ENCODE peak calls at places on chromosomes 7 and 10, in five cellular contexts. L is GM23248, B is astrocyte, Z is neural progenitor cell, R is IMR-90. O is an unnamed sample. For H4K20me1, the result is how much of the 10 kb centered on the place peaks cover.

GRCh38 chr10:49072166-49072885 is 43.0 kb downstream of the VSTM4 start:
- DNase-seq in L (no peak), B (no peak), Z (no peak), R (no peak), O (no peak)

GRCh38 chr7:55246181-55246580 is 119.0 kb upstream of the LANCL2 start:
- DNase-seq in L (peak), B (peak), Z (no peak), R (peak), O (no peak)

GRCh38 chr10:97531401-97531985 is 32.8 kb downstream of the UBTD1 start:
- DNase-seq in L (peak), B (peak), Z (no peak), R (peak), O (no peak)

GRCh38 chr10:5274795-5275194 is 78.2 kb downstream of the AKR1C4 start:
- DNase-seq in L (no peak), B (no peak), Z (no peak), R (no peak), O (no peak)

GRCh38 chr7:54839538-54840213 is 80.7 kb upstream of the SEC61G start:
- DNase-seq in L (peak), B (peak), Z (peak), R (peak), O (no peak)

GRCh38 chr7:98456851-98457250 is 56.0 kb upstream of the BAIAP2L1 start:
- DNase-seq in L (no peak), B (no peak), Z (no peak), R (no peak), O (no peak)

GRCh38 chr10:5589963-5590511 is 65.3 kb downstream of the CALML3 start:
- DNase-seq in L (peak), B (peak), Z (no peak), R (peak), O (no peak)

GRCh38 chr10:114042895-114043531 is 653 bp upstream of the ADRB1 start:
- DNase-seq in L (peak), B (peak), Z (peak), R (peak), O (peak)

GRCh38 chr10:118101501-118101900 is 54.8 kb upstream of the RAB11FIP2 start:
- DNase-seq in L (peak), B (peak), Z (no peak), R (no peak), O (no peak)

GRCh38 chr7:128796325-128796724 is 4.6 kb downstream of the CCDC136 start:
- DNase-seq in L (peak), B (peak), Z (no peak), R (peak), O (no peak)

GRCh38 chr10:10803273-10803672 is 214.4 kb upstream of the CELF2 start:
- DNase-seq in L (peak), B (no peak), Z (no peak), R (no peak), O (no peak)

GRCh38 chr7:69775231-69775771 is 177.0 kb downstream of the AUTS2 start:
- DNase-seq in L (peak), B (peak), Z (no peak), R (no peak), O (no peak)

GRCh38 chr7:112550468-112551060 is 69.8 kb downstream of the LSMEM1 start:
- DNase-seq in L (peak), B (peak), Z (peak), R (peak), O (peak)

GRCh38 chr10:61937631-61938284 is 36.3 kb downstream of the ARID5B start:
- DNase-seq in L (peak), B (peak), Z (no peak), R (peak), O (no peak)

GRCh38 chr10:128869101-128869712 is 597.8 kb upstream of the MGMT start:
- DNase-seq in L (no peak), B (no peak), Z (no peak), R (no peak), O (no peak)

GRCh38 chr7:29194206-29194593 is 375 bp upstream of the CHN2 start:
- DNase-seq in L (peak), B (no peak), Z (peak), R (no peak), O (peak)

GRCh38 chr7:150448789-150449147 is 1.7 kb upstream of the GIMAP8 start:
- DNase-seq in L (peak), B (peak), Z (peak), R (peak), O (peak)

GRCh38 chr10:106167946-106168345 is 996.6 kb downstream of the SORCS1 start:
- DNase-seq in L (no peak), B (no peak), Z (no peak), R (no peak), O (no peak)

GRCh38 chr7:22900101-22900500 is 77.5 kb upstream of the TOMM7 start:
- DNase-seq in L (no peak), B (no peak), Z (no peak), R (no peak), O (no peak)

GRCh38 chr7:155685070-155685790 is 40.8 kb downstream of the RBM33 start:
- DNase-seq in L (no peak), B (peak), Z (no peak), R (no peak), O (peak)

GRCh38 chr7:88306590-88307048 is at the start of gene STEAP4:
- DNase-seq in L (peak), B (peak), Z (peak), R (peak), O (no peak)

GRCh38 chr10:28984431-28984830 is 304.4 kb upstream of the LYZL1 start:
- DNase-seq in L (peak), B (peak), Z (no peak), R (peak), O (peak)

GRCh38 chr10:132632851-132633684 is 95.5 kb downstream of the INPP5A start:
- DNase-seq in L (peak), B (peak), Z (no peak), R (peak), O (no peak)

GRCh38 chr10:116878123-116878522 is 28.8 kb downstream of the ENO4 start:
- DNase-seq in L (no peak), B (no peak), Z (no peak), R (no peak), O (no peak)

GRCh38 chr7:101017099-101017777 is 2.6 kb upstream of the MUC17 start:
- DNase-seq in L (peak), B (peak), Z (peak), R (peak), O (peak)

GRCh38 chr10:1194161-1194560 is 138.0 kb downstream of the WDR37 start:
- DNase-seq in L (no peak), B (no peak), Z (no peak), R (no peak), O (no peak)

GRCh38 chr7:7709263-7709662 is 9.1 kb downstream of the RPA3 start:
- DNase-seq in L (no peak), B (no peak), Z (peak), R (no peak), O (no peak)

GRCh38 chr7:75776295-75776971 is 4.4 kb upstream of the CCL26 start:
- DNase-seq in L (peak), B (peak), Z (no peak), R (peak), O (peak)

GRCh38 chr7:33917661-33918060 is 12.3 kb downstream of the BMPER start:
- DNase-seq in L (no peak), B (no peak), Z (no peak), R (no peak), O (no peak)

GRCh38 chr10:79056736-79057391 is 11.9 kb upstream of the ZMIZ1 start:
- DNase-seq in L (no peak), B (no peak), Z (peak), R (no peak), O (no peak)

GRCh38 chr7:28168393-28169158 is 12.0 kb downstream of the JAZF1 start:
- DNase-seq in L (peak), B (no peak), Z (no peak), R (peak), O (no peak)

GRCh38 chr10:79981673-79982485 is 33.0 kb upstream of the SFTPD start:
- DNase-seq in L (peak), B (peak), Z (peak), R (peak), O (no peak)

GRCh38 chr7:114225784-114226183 is 188.8 kb upstream of the FOXP2 start:
- DNase-seq in L (no peak), B (no peak), Z (no peak), R (no peak), O (no peak)

GRCh38 chr10:670990-671389 is 18.5 kb downstream of the DIP2C start:
- DNase-seq in L (no peak), B (no peak), Z (no peak), R (no peak), O (no peak)

GRCh38 chr10:82321734-82322133 is 446.7 kb downstream of the NRG3 start:
- DNase-seq in L (no peak), B (no peak), Z (no peak), R (no peak), O (no peak)

GRCh38 chr10:81866753-81867152 is 8.2 kb upstream of the NRG3 start:
- DNase-seq in L (no peak), B (no peak), Z (no peak), R (no peak), O (no peak)

GRCh38 chr7:32476816-32477648 is 13.1 kb downstream of the LSM5 start:
- DNase-seq in L (peak), B (no peak), Z (no peak), R (no peak), O (no peak)

GRCh38 chr10:69899727-69900595 is 98.3 kb downstream of the COL13A1 start:
- DNase-seq in L (no peak), B (no peak), Z (no peak), R (no peak), O (no peak)

GRCh38 chr10:116747325-116747724 is 5.0 kb upstream of the HSPA12A start:
- DNase-seq in L (no peak), B (no peak), Z (no peak), R (no peak), O (no peak)

GRCh38 chr7:1499367-1500029 is 4.7 kb downstream of the INTS1 start:
- DNase-seq in L (no peak), B (no peak), Z (no peak), R (no peak), O (no peak)
- H4K20me1 ChIP-seq in L (under half), B (under half), Z (under half), R (under half), O (under half)

DNA sequence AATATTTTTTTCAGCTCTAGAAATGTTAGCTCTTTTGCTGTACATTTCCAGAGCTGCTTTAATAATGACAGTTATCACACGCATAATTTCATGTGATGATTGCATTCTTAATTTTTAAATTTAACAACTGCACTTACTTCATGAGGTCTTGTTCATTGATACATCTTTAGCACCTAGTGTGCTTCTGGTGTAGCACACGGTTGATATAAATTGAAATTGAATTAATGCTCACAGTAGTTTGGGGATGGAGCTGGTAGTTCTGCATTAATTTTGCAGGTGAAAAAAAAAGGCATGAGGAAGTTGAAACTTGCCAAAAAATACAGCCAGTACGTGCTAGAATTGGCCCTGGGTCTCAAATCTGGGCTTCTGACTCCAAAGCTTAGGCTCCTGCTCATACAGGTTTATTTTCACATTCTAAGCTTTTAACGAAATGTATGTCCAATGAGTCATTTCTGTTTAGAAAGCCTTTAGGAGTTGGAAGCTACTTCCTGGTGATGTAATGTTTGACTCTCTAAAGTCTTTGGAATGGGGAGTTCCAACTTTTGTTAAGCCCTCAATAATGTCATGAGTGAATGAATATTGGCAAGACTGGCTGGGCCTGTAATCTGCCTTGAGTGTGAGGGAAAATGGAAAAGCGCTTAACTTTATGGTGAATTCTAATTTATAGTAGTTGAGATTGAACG is 62.5 kb downstream of the DAGLB start:
- DNase-seq in L (peak), B (peak), Z (no peak), R (peak), O (no peak)
- H4K20me1 ChIP-seq in L (half or more), B (half or more), Z (half or more), R (half or more), O (half or more)

DNA sequence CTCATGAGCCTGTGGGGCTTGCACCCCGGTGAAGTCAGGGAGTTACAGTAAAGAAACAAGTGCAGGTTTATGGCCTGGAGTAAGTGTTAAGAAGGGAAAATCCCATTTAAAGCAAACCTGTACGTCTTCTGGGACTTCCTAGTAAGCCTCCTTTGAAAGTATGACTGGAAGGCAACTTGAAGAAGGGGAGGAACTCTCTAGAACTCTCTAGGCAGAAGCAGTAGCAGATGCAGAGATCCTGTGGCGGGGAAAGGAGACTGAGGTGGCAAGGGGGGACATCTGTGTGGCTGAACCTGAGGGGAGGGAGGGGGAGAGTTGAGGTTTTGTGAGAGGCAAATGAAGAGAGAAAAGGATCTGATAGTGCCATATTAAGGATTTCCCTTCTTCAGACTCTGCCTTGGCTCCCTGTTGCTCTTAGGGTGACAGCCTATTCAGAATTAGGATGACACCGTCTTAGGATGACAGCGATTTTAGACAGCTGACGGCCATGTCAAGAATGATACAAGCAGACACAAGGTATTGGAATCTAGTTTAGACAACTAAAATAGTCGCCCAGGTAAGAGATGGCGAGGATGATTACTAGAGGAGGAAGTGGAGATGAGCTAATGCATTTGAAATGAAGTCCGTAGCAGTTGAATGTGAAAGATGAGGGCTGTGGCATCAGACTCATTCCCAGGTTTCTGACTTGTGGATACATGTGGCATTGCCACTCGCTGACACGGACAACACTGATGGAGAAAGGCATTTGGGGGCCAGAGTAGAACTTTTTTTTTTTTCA is 29.0 kb downstream of the CUL1 start:
- DNase-seq in L (no peak), B (no peak), Z (no peak), R (no peak), O (peak)
- H4K20me1 ChIP-seq in L (under half), B (half or more), Z (half or more), R (half or more), O (half or more)

GRCh38 chr10:71975891-71976725 is 11.9 kb downstream of the CHST3 start:
- DNase-seq in L (peak), B (peak), Z (no peak), R (peak), O (no peak)
- H4K20me1 ChIP-seq in L (under half), B (half or more), Z (under half), R (half or more), O (under half)

GRCh38 chr7:132577206-132578049 is 1.2 kb upstream of the PLXNA4 start:
- DNase-seq in L (peak), B (peak), Z (peak), R (peak), O (no peak)
- H4K20me1 ChIP-seq in L (under half), B (under half), Z (under half), R (under half), O (under half)

GRCh38 chr7:74185016-74185415 is 10.9 kb downstream of the EIF4H start:
- DNase-seq in L (no peak), B (no peak), Z (no peak), R (no peak), O (no peak)

GRCh38 chr7:74185636-74186035 is 11.5 kb downstream of the EIF4H start:
- DNase-seq in L (no peak), B (no peak), Z (no peak), R (no peak), O (no peak)

GRCh38 chr7:74190259-74190658 is 16.1 kb downstream of the EIF4H start:
- DNase-seq in L (no peak), B (no peak), Z (no peak), R (no peak), O (no peak)

GRCh38 chr7:74191231-74191630 is 17.1 kb downstream of the EIF4H start:
- DNase-seq in L (no peak), B (no peak), Z (no peak), R (no peak), O (no peak)

DNA sequence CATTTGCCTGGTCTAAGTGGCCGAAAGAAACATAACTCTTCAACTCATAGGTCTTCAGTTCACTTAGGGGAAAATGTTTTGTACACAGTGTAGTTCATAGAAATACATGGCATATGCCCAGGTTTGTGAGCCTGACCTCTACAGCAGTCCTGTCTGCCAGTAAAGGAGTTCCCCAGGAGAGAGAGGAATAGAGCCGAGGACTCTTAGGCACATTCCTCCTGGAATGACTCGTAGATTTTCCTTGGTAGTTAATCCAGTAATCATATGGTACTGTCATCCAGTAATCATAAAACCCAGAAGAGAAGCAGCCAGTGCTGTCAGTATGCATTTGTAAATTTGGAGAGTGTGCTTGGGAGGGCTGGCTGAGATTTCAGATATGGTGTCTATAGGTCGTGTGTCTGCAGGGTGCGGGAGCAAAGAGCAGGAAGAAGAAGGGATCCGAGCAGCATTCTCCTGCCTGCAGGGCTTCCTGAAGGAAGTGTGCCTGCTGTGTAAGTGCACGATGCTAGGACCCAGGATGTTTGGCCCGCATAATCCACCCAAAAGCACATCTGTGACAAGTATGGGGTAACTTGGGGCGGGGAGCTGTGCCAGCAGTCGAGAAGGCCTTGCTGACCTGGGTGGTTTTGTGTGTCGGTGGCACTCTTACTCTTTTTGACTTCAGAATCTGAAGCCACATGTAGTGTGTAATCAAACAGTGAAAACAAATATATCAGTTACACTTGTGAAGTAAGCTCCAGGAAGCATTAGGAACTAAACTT is 13.9 kb downstream of the EIF4H start:
- DNase-seq in L (peak), B (no peak), Z (no peak), R (peak), O (no peak)
- H4K20me1 ChIP-seq in L (under half), B (half or more), Z (half or more), R (half or more), O (half or more)

O was measured in DND-41.